ENCODE peak calls at places on chromosomes 2 and 18, in five cellular contexts. V is K562, Z is H1, K is GM12878, X is HepG2. L is an unnamed sample.

GRCh38 chr2:237500681-237501424 is 13.8 kb downstream of the MLPH start:
- DNase-seq in V (no peak), Z (no peak), K (no peak), X (no peak), L (peak)

GRCh38 chr2:80887923-80888322 is 583.4 kb upstream of the LRRTM1 start:
- DNase-seq in V (no peak), Z (no peak), K (no peak), X (no peak), L (no peak)

GRCh38 chr2:56286936-56287335 is 103.1 kb downstream of the CCDC85A start:
- DNase-seq in V (no peak), Z (no peak), K (no peak), X (no peak), L (no peak)

GRCh38 chr18:23437357-23438045 is 15.6 kb upstream of the RIOK3 start:
- DNase-seq in V (peak), Z (peak), K (no peak), X (peak), L (peak)

GRCh38 chr2:235859651-235860050 is 308.5 kb downstream of the GBX2 start:
- DNase-seq in V (no peak), Z (no peak), K (no peak), X (no peak), L (no peak)

GRCh38 chr2:229287836-229288235 is 16.7 kb upstream of the PID1 start:
- DNase-seq in V (no peak), Z (no peak), K (no peak), X (no peak), L (no peak)

GRCh38 chr2:159064446-159065301 is 96.2 kb downstream of the TANC1 start:
- DNase-seq in V (no peak), Z (no peak), K (no peak), X (peak), L (no peak)

GRCh38 chr18:36993068-36993467 is 164.1 kb downstream of the KIAA1328 start:
- DNase-seq in V (no peak), Z (no peak), K (no peak), X (no peak), L (no peak)

GRCh38 chr18:13397504-13398163 is 179.1 kb downstream of the LDLRAD4 start:
- DNase-seq in V (no peak), Z (no peak), K (no peak), X (no peak), L (no peak)

GRCh38 chr2:108082978-108083377 is 96.7 kb downstream of the SLC5A7 start:
- DNase-seq in V (no peak), Z (no peak), K (no peak), X (no peak), L (no peak)

GRCh38 chr2:20194097-20194989 is 30.6 kb downstream of the SDC1 start:
- DNase-seq in V (no peak), Z (no peak), K (no peak), X (no peak), L (no peak)

GRCh38 chr2:209772316-209772715 is 684 bp downstream of the UNC80 start:
- DNase-seq in V (no peak), Z (no peak), K (no peak), X (no peak), L (no peak)

GRCh38 chr2:227703961-227704360 is 13.9 kb downstream of the SLC19A3 start:
- DNase-seq in V (no peak), Z (no peak), K (no peak), X (no peak), L (no peak)

GRCh38 chr2:123695449-123695848 is 329.6 kb upstream of the CNTNAP5 start:
- DNase-seq in V (no peak), Z (no peak), K (no peak), X (no peak), L (no peak)

GRCh38 chr2:108570416-108570815 is 36.1 kb downstream of the LIMS1 start:
- DNase-seq in V (no peak), Z (no peak), K (no peak), X (no peak), L (no peak)

GRCh38 chr2:238999290-238999741 is 151.4 kb downstream of the TWIST2 start:
- DNase-seq in V (no peak), Z (no peak), K (no peak), X (peak), L (no peak)

GRCh38 chr18:64337673-64338072 is 188.8 kb upstream of the LINC00305 start:
- DNase-seq in V (no peak), Z (no peak), K (no peak), X (no peak), L (no peak)

GRCh38 chr18:8747440-8747937 is 42.1 kb downstream of the MTCL1 start:
- DNase-seq in V (no peak), Z (no peak), K (no peak), X (no peak), L (no peak)

GRCh38 chr2:189453998-189454397 is 12.7 kb downstream of the WDR75 start:
- DNase-seq in V (no peak), Z (no peak), K (no peak), X (no peak), L (no peak)

GRCh38 chr2:205931388-205931787 is 154.6 kb downstream of the INO80D start:
- DNase-seq in V (no peak), Z (no peak), K (no peak), X (no peak), L (no peak)

GRCh38 chr2:203718087-203718486 is 11.6 kb downstream of the CD28 start:
- DNase-seq in V (no peak), Z (no peak), K (peak), X (no peak), L (no peak)

GRCh38 chr2:21422050-21422449 is 298.3 kb downstream of the TDRD15 start:
- DNase-seq in V (peak), Z (peak), K (no peak), X (peak), L (no peak)

GRCh38 chr2:187976259-187976658 is 315.4 kb upstream of the GULP1 start:
- DNase-seq in V (no peak), Z (no peak), K (no peak), X (no peak), L (no peak)

GRCh38 chr2:179344280-179344961 is 79.8 kb upstream of the SESTD1 start:
- DNase-seq in V (no peak), Z (no peak), K (no peak), X (peak), L (no peak)

GRCh38 chr2:179341152-179341866 is 76.7 kb upstream of the SESTD1 start:
- DNase-seq in V (no peak), Z (no peak), K (no peak), X (no peak), L (no peak)

GRCh38 chr2:179348921-179349320 is 84.3 kb upstream of the SESTD1 start:
- DNase-seq in V (no peak), Z (no peak), K (no peak), X (no peak), L (no peak)

GRCh38 chr2:179343945-179344279 is 79.3 kb upstream of the SESTD1 start:
- DNase-seq in V (no peak), Z (no peak), K (no peak), X (no peak), L (no peak)

DNA sequence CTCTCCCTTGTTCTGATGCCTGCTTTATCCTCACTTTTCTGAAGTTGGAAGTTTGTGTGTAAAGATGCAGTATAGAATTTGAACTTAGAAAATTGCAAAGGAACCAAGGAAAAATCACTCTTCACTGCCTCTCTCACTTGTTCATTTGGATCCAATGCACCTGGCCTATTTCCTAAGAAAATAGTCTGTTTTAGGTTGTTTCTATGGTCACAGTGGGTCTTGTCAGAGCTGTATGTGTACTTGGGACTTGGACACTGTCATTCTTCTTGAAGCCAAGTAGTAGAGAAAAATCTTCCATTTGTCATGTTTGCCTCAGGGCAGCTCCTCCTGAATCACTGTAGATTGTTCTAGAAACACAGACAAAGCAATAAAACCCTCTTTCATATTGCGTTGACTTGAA is 80.3 kb upstream of the SESTD1 start:
- DNase-seq in V (no peak), Z (no peak), K (no peak), X (no peak), L (no peak)
- TF ChIP-seq RFX5 in V (no peak), Z (no peak), K (no peak), X (no peak), L (no peak)

GRCh38 chr2:226620176-226620575 is 179.4 kb downstream of the IRS1 start:
- DNase-seq in V (no peak), Z (no peak), K (no peak), X (no peak), L (no peak)

GRCh38 chr2:226622484-226622883 is 177.1 kb downstream of the IRS1 start:
- DNase-seq in V (no peak), Z (no peak), K (no peak), X (peak), L (no peak)

GRCh38 chr2:226619707-226620106 is 179.9 kb downstream of the IRS1 start:
- DNase-seq in V (no peak), Z (no peak), K (no peak), X (no peak), L (no peak)

GRCh38 chr2:226625951-226626350 is 173.7 kb downstream of the IRS1 start:
- DNase-seq in V (no peak), Z (no peak), K (no peak), X (no peak), L (no peak)

GRCh38 chr2:226623587-226624368 is 175.8 kb downstream of the IRS1 start:
- DNase-seq in V (no peak), Z (no peak), K (no peak), X (no peak), L (no peak)
- TF ChIP-seq KDM1A in V (no peak), Z (no peak), K (no peak), X (no peak), L (no peak)

DNA sequence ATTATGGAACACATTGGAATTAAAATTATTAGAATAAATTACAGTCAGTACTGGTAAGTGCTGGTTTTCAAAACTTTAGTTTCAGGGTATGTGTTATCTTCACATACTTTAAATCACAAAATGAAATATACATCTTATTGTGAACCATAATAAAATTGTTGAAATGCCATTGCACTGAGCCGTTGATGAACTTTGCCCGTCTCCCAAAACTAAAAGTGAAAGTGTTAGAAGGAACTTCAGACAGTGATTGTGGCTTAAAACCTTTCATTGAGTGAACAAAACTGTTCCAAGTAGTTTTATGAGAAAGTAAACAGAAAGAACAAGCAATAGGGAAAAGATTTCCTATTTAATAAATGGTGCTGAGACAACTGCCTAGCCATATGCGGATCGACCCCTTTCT is 811.6 kb downstream of the PLCL1 start:
- DNase-seq in V (no peak), Z (no peak), K (no peak), X (no peak), L (no peak)
- TF ChIP-seq RFX5 in V (no peak), Z (no peak), K (no peak), X (no peak), L (no peak)

DNA sequence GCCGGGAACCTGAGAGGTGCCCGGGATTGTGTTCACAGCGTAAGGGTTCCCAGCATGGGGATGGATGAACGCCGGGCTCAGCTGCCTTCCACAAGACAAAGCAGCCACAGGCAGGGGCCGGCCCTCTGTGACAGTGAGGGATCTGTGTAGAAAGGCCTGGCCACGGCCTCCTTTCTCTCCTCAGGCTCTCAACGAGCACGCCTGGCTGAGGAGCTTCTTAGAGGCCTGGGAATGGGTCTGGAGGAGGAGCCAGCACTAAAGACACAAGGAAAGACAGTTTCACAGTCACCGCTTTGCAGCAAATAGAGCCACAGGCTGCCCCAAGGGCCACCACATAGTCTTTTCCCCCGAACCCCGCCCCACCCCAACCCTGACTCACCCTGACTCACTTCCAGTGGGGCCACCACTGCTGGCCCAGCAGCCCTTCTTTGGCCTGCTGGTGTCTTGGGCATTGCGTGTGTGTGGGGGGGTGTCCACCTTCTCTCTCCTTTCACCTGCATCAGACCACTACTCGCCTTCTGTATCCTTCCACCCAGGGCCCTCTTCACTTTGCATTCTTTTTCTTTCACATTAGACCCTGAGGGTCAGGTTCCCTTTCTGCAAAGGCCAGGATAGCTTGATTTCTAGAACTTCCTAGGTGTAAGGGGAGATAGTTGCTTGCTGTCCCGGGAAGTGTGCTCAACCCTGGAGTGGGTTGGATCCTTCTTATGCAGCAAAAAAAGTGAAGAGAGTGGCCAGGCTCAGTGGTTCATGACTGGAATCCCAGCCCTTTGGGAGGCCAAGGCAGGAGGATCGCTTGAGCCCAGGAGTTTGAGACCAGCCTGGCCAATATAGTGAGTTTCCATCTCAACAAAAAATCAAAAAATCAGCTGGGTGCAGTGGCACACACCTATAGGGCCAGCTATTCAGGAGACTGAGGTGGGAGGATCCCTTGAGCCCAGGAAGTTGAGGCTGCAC is 19.3 kb upstream of the HPCAL1 start:
- DNase-seq in V (peak), Z (no peak), K (no peak), X (peak), L (peak)
- TF ChIP-seq KDM1A in V (no peak), Z (no peak), K (no peak), X (no peak), L (no peak)

GRCh38 chr18:77099501-77100370 is 32.8 kb downstream of the MBP start:
- DNase-seq in V (no peak), Z (no peak), K (no peak), X (no peak), L (no peak)

GRCh38 chr18:77103181-77103875 is 29.3 kb downstream of the MBP start:
- DNase-seq in V (no peak), Z (no peak), K (no peak), X (no peak), L (no peak)

GRCh38 chr18:77100751-77101355 is 31.7 kb downstream of the MBP start:
- DNase-seq in V (no peak), Z (no peak), K (no peak), X (no peak), L (no peak)

GRCh38 chr18:77102246-77103040 is 30.1 kb downstream of the MBP start:
- DNase-seq in V (no peak), Z (no peak), K (peak), X (no peak), L (no peak)

GRCh38 chr18:77101410-77102245 is 31.0 kb downstream of the MBP start:
- DNase-seq in V (no peak), Z (peak), K (peak), X (no peak), L (peak)
- TF ChIP-seq RFX5 in V (no peak), Z (no peak), K (no peak), X (no peak), L (peak)

GRCh38 chr18:43506935-43507334 is 229.6 kb upstream of the SYT4 start:
- DNase-seq in V (no peak), Z (no peak), K (no peak), X (no peak), L (no peak)
- TF ChIP-seq KDM1A in V (no peak), Z (no peak), K (no peak), X (no peak), L (no peak)